ENCODE peak calls at places on chromosomes 1 and 21, in four cellular contexts. K, Z, W and Q are unnamed samples.

GRCh38 chr1:57424231-57425027 is 569 bp upstream of the DAB1 start:
- DNase-seq in K (no peak), W (no peak), Z (peak), Q (peak)

GRCh38 chr1:200877839-200878551 is 5.2 kb downstream of the GPR25 start:
- DNase-seq in K (no peak), Z (no peak), W (no peak), Q (no peak)

GRCh38 chr1:202968895-202969295 is 1.8 kb upstream of the CYB5R1 start:
- DNase-seq in W (peak), Z (peak), K (peak), Q (peak)

GRCh38 chr1:31765041-31765467 is 914 bp upstream of the ADGRB2 start:
- DNase-seq in W (peak), Z (peak), K (peak), Q (peak)

GRCh38 chr1:161736332-161736969 is 13.1 kb upstream of the DUSP12 start:
- DNase-seq in K (no peak), W (no peak), Z (no peak), Q (no peak)

GRCh38 chr1:44276901-44277300 is 63.6 kb downstream of the DMAP1 start:
- DNase-seq in W (peak), Z (no peak), K (no peak), Q (no peak)

GRCh38 chr1:114094303-114094663 is 59.4 kb downstream of the SYT6 start:
- DNase-seq in W (peak), Z (no peak), K (no peak), Q (no peak)

GRCh38 chr1:27293915-27294314 is 28.0 kb upstream of the TMEM222 start:
- DNase-seq in Z (no peak), W (no peak), K (no peak), Q (no peak)

GRCh38 chr1:242178924-242179708 is 180.2 kb upstream of the MAP1LC3C start:
- DNase-seq in K (no peak), Z (peak), W (no peak), Q (no peak)

GRCh38 chr1:171313835-171314320 is at the start of gene FMO4:
- DNase-seq in K (peak), W (peak), Z (peak), Q (peak)

GRCh38 chr1:1425753-1426495 is 4.8 kb upstream of the ANKRD65 start:
- DNase-seq in K (no peak), W (no peak), Z (no peak), Q (no peak)

GRCh38 chr1:221234821-221235220 is 355.6 kb downstream of the HLX start:
- DNase-seq in W (no peak), Z (no peak), K (no peak), Q (no peak)

GRCh38 chr21:14864211-14865021 is 200.4 kb downstream of the NRIP1 start:
- DNase-seq in Z (peak), K (peak), W (peak), Q (peak)

GRCh38 chr21:40160911-40161310 is 293.7 kb downstream of the PCP4 start:
- DNase-seq in W (no peak), K (no peak), Z (no peak), Q (no peak)

GRCh38 chr1:4771267-4771666 is 116.9 kb downstream of the AJAP1 start:
- DNase-seq in Z (no peak), K (no peak), W (no peak), Q (no peak)

GRCh38 chr1:153072806-153073726 is 1.7 kb upstream of the SPRR2B start:
- DNase-seq in W (no peak), Z (no peak), K (no peak), Q (no peak)

GRCh38 chr1:86061660-86062059 is 94.9 kb downstream of the COL24A1 start:
- DNase-seq in Z (no peak), W (no peak), K (peak), Q (no peak)

GRCh38 chr1:110879758-110880606 is 7.0 kb downstream of the CD53 start:
- DNase-seq in K (no peak), W (peak), Z (no peak), Q (no peak)

GRCh38 chr1:170273556-170274501 is 128.1 kb downstream of the NTMT2 start:
- DNase-seq in W (no peak), Z (no peak), K (no peak), Q (no peak)

GRCh38 chr1:225201447-225201846 is 226.4 kb downstream of the LBR start:
- DNase-seq in K (no peak), Z (no peak), W (no peak), Q (no peak)